ENCODE peak calls at places on chromosome 19, in six cellular contexts. L is uterus; V is iPS DF 6.9; C is tibial artery; D is sigmoid colon; A is effector memory CD4-positive, alpha-beta T cell. F is an unnamed sample.

GRCh38 chr19:33193864-33194362 is at the start of gene LRP3:
- DNase-seq in V (no peak), D (no peak), L (peak), A (no peak), C (no peak), F (peak)

GRCh38 chr19:632228-633067 is 889 bp downstream of the POLRMT start:
- DNase-seq in D (no peak), V (no peak), A (no peak), L (no peak), C (no peak), F (peak)

GRCh38 chr19:35710784-35711723 is 6.7 kb downstream of the ZBTB32 start:
- DNase-seq in A (no peak), C (no peak), D (no peak), V (no peak), L (no peak), F (no peak)

GRCh38 chr19:18373892-18374629 is 11.9 kb upstream of the GDF15 start:
- DNase-seq in D (peak), V (peak), A (no peak), L (peak), C (peak), F (peak)

GRCh38 chr19:10226376-10227214 is 4.5 kb downstream of the S1PR2 start:
- DNase-seq in V (no peak), C (peak), D (peak), A (no peak), L (peak), F (no peak)

GRCh38 chr19:6739884-6740588 is 556 bp downstream of the TRIP10 start:
- DNase-seq in D (no peak), A (no peak), L (peak), V (no peak), C (no peak), F (peak)

GRCh38 chr19:49591731-49592485 is 926 bp downstream of the PRR12 start:
- DNase-seq in C (no peak), L (peak), D (peak), V (no peak), A (no peak), F (peak)

GRCh38 chr19:1087813-1088418 is 7.3 kb downstream of the POLR2E start:
- DNase-seq in C (peak), A (peak), D (no peak), L (no peak), V (no peak), F (no peak)

GRCh38 chr19:406999-407491 is 1.9 kb downstream of the C2CD4C start:
- DNase-seq in V (no peak), L (no peak), C (no peak), A (no peak), D (no peak), F (peak)

GRCh38 chr19:1264801-1265610 is 4.1 kb upstream of the CIRBP start:
- DNase-seq in D (peak), A (no peak), V (no peak), C (peak), L (peak), F (no peak)

GRCh38 chr19:41192574-41193419 is at the start of gene CYP2S1:
- DNase-seq in V (no peak), D (no peak), L (no peak), A (no peak), C (no peak), F (no peak)

GRCh38 chr19:41189425-41190065 is 3.5 kb upstream of the CYP2S1 start:
- DNase-seq in C (no peak), D (no peak), A (no peak), L (no peak), V (peak), F (no peak)

GRCh38 chr19:41193420-41194156 is 569 bp downstream of the CYP2S1 start:
- DNase-seq in A (no peak), L (no peak), V (no peak), C (no peak), D (no peak), F (no peak)

GRCh38 chr19:41186971-41187883 is 5.8 kb upstream of the CYP2S1 start:
- DNase-seq in V (no peak), D (no peak), A (no peak), L (no peak), C (no peak), F (no peak)

GRCh38 chr19:41187884-41188279 is 5.1 kb upstream of the CYP2S1 start:
- DNase-seq in C (no peak), A (no peak), V (no peak), D (no peak), L (no peak), F (no peak)
- H3K27ac ChIP-seq in C (no peak), A (no peak), V (no peak), D (no peak), L (no peak), F (no peak)

GRCh38 chr19:50822661-50823208 is 852 bp downstream of the KLK1 start:
- DNase-seq in D (no peak), V (no peak), L (no peak), C (no peak), A (no peak), F (no peak)
- H3K27ac ChIP-seq in D (no peak), V (no peak), L (no peak), C (no peak), A (no peak), F (no peak)

GRCh38 chr19:12623361-12624031 is 12.8 kb downstream of the ZNF791 start:
- DNase-seq in D (no peak), C (no peak), A (no peak), L (no peak), V (no peak), F (no peak)

DNA sequence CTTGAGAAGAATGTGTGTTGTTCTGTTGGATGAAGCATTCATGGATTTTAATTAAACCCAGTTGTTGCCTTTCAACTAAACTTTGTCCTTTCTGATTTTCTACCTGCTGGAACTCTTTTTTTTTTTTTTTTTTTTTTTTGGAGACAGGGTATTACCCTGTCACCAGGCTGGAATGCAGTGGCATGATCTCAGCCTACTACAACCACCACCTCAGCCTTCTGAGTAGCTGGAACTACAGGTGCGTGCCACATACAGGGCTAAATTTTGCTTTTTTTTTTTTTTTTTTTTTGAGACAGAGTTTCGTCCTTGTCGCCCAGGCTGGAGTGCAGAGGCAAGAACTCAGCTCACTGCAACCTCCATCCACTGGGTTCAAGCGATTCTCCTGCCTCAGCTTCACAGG is 6.9 kb downstream of the ZNF791 start:
- DNase-seq in V (no peak), A (no peak), D (no peak), L (no peak), C (no peak), F (no peak)
- H3K27ac ChIP-seq in V (no peak), A (no peak), D (no peak), L (no peak), C (no peak), F (no peak)

DNA sequence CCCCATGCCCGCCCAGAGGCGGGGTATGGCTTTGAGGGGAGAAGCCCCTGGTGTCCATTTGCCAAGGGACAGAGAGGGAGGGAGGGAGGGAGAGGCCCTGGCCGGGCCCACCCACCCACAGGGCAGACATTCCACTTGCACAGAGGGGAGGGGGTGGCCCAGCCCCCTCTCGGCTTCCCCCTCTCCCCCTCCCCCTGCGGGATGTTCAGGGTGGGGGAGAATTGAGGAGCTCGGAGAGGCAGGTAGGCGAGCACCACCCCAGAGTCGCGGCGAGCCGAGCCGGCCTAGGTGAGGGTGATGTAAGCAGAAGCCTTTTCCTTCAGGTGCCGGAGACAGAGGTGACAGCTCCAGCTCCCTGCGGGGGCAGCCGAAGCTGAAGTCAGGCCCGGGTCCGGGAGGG is 12.2 kb downstream of the DPF1 start:
- DNase-seq in L (no peak), A (no peak), D (no peak), V (no peak), C (no peak), F (no peak)
- H3K27ac ChIP-seq in L (no peak), A (no peak), D (no peak), V (no peak), C (no peak), F (no peak)

DNA sequence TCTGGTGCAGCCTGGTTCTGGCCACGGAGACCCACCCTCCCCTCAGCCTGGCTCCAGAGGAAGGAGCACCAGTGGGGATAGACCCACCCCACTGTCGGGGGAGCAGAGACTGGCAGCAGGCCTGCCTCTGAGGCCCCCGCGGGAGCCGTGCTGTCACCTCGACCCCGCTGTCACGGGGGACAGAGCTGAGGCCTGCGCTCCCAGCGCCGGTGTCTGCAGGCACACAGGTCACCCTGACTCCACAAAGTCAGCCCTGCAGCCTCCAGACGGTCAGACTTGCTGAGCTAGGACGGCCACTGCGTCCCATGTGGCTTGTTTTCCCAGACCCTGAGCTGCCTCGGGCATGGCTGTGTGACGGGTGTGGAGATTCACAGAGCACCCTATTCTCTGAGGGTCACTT is 32.3 kb downstream of the GNG7 start:
- DNase-seq in D (no peak), C (no peak), A (no peak), L (no peak), V (no peak), F (no peak)
- H3K27ac ChIP-seq in D (no peak), C (no peak), A (no peak), L (no peak), V (no peak), F (no peak)

GRCh38 chr19:13139633-13140311 is 10.4 kb downstream of the STX10 start:
- DNase-seq in V (no peak), L (no peak), C (no peak), A (no peak), D (no peak), F (no peak)
- H3K27ac ChIP-seq in V (no peak), L (no peak), C (no peak), A (no peak), D (no peak), F (no peak)

F was measured in WERI-Rb-1.